ENCODE peak calls at places on chromosome 15, in four cellular contexts. P is effector memory CD4-positive, alpha-beta T cell; H is breast epithelium; E is suprapubic skin. B is an unnamed sample.

GRCh38 chr15:42364529-42364928 is 5.2 kb downstream of the CAPN3 start:
- DNase-seq in P (no peak), H (no peak), E (no peak), B (no peak)

GRCh38 chr15:73873889-73874511 is 636 bp downstream of the TBC1D21 start:
- DNase-seq in P (no peak), H (no peak), E (no peak), B (no peak)

GRCh38 chr15:47516576-47517371 is 200.5 kb upstream of the SEMA6D start:
- DNase-seq in P (no peak), H (no peak), E (no peak), B (no peak)

GRCh38 chr15:28911295-28911979 is 25.7 kb downstream of the APBA2 start:
- DNase-seq in P (no peak), H (no peak), E (peak), B (no peak)

GRCh38 chr15:88704791-88705768 is 66.3 kb downstream of the ISG20 start:
- DNase-seq in P (no peak), H (no peak), E (no peak), B (peak)

GRCh38 chr15:66545249-66545648 is 20.5 kb downstream of the LCTL start:
- DNase-seq in P (no peak), H (no peak), E (no peak), B (no peak)

GRCh38 chr15:45549831-45550230 is 27.3 kb upstream of the SLC30A4 start:
- DNase-seq in P (no peak), H (no peak), E (no peak), B (no peak)

GRCh38 chr15:80418892-80419537 is 14.8 kb downstream of the ARNT2 start:
- DNase-seq in P (no peak), H (no peak), E (no peak), B (no peak)

GRCh38 chr15:83993591-83993990 is 242.0 kb upstream of the GOLGA6L4 start:
- DNase-seq in P (no peak), H (no peak), E (no peak), B (no peak)

GRCh38 chr15:101011582-101011981 is 92.4 kb downstream of the LRRK1 start:
- DNase-seq in P (no peak), H (no peak), E (no peak), B (no peak)

GRCh38 chr15:80536231-80536630 is 132.0 kb downstream of the ARNT2 start:
- DNase-seq in P (no peak), H (no peak), E (no peak), B (no peak)

GRCh38 chr15:25890532-25890931 is 27.4 kb upstream of the ATP10A start:
- DNase-seq in P (no peak), H (no peak), E (no peak), B (no peak)

GRCh38 chr15:31255732-31256384 is 70.8 kb upstream of the KLF13 start:
- DNase-seq in P (no peak), H (no peak), E (no peak), B (no peak)

GRCh38 chr15:60905587-60905986 is 323.5 kb downstream of the RORA start:
- DNase-seq in P (no peak), H (no peak), E (no peak), B (no peak)

GRCh38 chr15:59689626-59690236 is 611 bp upstream of the BNIP2 start:
- DNase-seq in P (peak), H (peak), E (peak), B (peak)

GRCh38 chr15:41207687-41208448 is 22.7 kb downstream of the EXD1 start:
- DNase-seq in P (no peak), H (no peak), E (no peak), B (no peak)

GRCh38 chr15:62066663-62067447 is at the start of gene C2CD4A:
- DNase-seq in P (peak), H (peak), E (no peak), B (peak)

GRCh38 chr15:94397377-94397776 is 166.0 kb downstream of the MCTP2 start:
- DNase-seq in P (no peak), H (no peak), E (no peak), B (no peak)

GRCh38 chr15:61558172-61559146 is 329.4 kb upstream of the RORA start:
- DNase-seq in P (no peak), H (no peak), E (no peak), B (no peak)

GRCh38 chr15:48437178-48437577 is 105.9 kb downstream of the DUT start:
- DNase-seq in P (no peak), H (no peak), E (no peak), B (no peak)

DNA sequence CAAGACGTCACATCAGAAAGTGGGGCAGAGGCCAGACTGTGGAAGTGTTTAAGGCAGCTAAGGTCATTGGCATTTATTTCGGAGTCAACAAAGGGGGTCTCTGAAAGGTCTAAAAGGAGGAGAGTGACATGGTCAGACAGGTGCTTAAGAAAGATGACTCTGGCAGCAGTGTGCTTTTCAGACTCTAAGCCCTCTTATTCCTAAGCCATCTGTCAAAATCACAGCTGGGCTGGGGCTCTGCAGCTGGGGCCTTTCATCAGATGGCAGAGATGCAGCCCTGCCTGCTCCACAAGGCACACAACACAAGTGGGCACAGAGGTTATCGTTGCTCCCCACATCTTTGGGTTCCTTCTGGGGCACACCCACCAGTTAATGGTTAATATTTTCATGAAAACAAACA is 14.0 kb downstream of the FBXL22 start:
- DNase-seq in P (no peak), H (no peak), E (no peak), B (no peak)
- H3K27ac ChIP-seq in P (no peak), H (peak), E (peak), B (peak)

DNA sequence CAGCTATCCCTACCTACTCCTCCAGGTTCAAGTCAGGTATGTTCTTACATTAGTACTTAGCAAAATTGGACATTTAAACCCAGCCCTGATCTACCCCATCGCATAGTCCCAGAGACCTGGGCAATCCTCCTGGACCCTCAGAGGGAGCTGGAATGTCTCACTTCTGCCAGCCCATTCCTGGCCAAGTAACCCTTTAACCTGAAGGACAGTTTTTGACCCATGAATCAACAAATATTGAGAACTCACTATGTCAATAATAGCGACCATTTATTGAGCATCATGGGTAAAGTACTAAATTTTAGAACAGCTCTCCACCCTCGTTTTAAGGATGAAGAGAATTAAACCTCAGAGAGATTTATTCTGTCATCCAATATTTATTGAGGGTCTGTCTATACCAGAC is 70.4 kb downstream of the RBPMS2 start:
- DNase-seq in P (no peak), H (no peak), E (no peak), B (no peak)
- H3K27ac ChIP-seq in P (no peak), H (no peak), E (no peak), B (no peak)

DNA sequence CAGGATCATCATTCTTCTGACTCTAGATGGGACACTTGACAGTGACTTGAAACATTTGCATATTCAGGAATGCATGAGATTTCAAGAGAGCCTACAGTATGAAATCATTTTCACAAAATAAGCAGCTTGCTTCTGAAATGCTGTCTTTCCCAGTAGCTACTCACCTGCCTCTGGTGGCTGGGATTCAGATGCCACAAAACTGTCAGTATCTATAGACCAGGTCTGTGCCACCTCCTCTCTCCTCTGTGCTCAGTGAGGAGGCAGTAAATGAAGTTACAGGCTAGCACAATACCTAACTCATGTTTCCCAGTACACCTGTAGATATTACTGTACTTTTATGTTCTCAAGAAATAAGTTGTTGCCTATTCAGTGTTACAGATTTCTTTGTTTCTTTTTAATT is 64.3 kb downstream of the HMG20A start:
- DNase-seq in P (no peak), H (no peak), E (no peak), B (no peak)
- H3K27ac ChIP-seq in P (no peak), H (no peak), E (no peak), B (no peak)

GRCh38 chr15:81830520-81830919 is 215.3 kb downstream of the MEX3B start:
- DNase-seq in P (no peak), H (no peak), E (no peak), B (no peak)
- H3K27ac ChIP-seq in P (no peak), H (no peak), E (no peak), B (no peak)

GRCh38 chr15:76994496-76994895 is 430 bp upstream of the PSTPIP1 start:
- DNase-seq in P (no peak), H (no peak), E (peak), B (no peak)
- H3K27ac ChIP-seq in P (peak), H (no peak), E (peak), B (peak)